ENCODE peak calls at places on chromosome 14, in seven cellular contexts. M, P, I, N, Y, A and Q are unnamed samples.

GRCh38 chr14:98984719-98985041 is 287.3 kb downstream of the BCL11B start:
- DNase-seq in N (no peak), I (no peak), P (no peak), A (peak; percentile 87), M (no peak), Y (no peak), Q (peak; percentile 93)

GRCh38 chr14:100800041-100800440 is 25.9 kb upstream of the MEG3 start:
- DNase-seq in N (no peak), I (no peak), Y (no peak), M (no peak), A (no peak), P (no peak), Q (no peak)

GRCh38 chr14:67526676-67527459 is 6.2 kb upstream of the PLEKHH1 start:
- DNase-seq in M (no peak), A (peak; percentile 40), Y (no peak), I (peak; percentile 53), P (peak; percentile 67), N (peak; percentile 54), Q (peak; percentile 42)

GRCh38 chr14:71049435-71050147 is 142.3 kb downstream of the PCNX1 start:
- DNase-seq in I (peak; percentile 72), P (no peak), N (peak; percentile 81), Y (no peak), A (no peak), M (peak; percentile 10), Q (no peak)

GRCh38 chr14:22922294-22922693 is 3.3 kb upstream of the RBM23 start:
- DNase-seq in N (no peak), M (no peak), P (no peak), A (no peak), Y (no peak), I (no peak), Q (no peak)

GRCh38 chr14:69234106-69234505 is 25.9 kb upstream of the GALNT16 start:
- DNase-seq in I (no peak), N (no peak), A (no peak), P (no peak), M (no peak), Y (no peak), Q (no peak)

GRCh38 chr14:99128185-99128584 is 143.8 kb downstream of the BCL11B start:
- DNase-seq in I (no peak), M (no peak), P (no peak), Y (no peak), A (no peak), N (no peak), Q (no peak)

GRCh38 chr14:27929823-27930347 is 836.7 kb upstream of the FOXG1 start:
- DNase-seq in M (no peak), I (no peak), P (no peak), N (no peak), Y (no peak), A (no peak), Q (no peak)

GRCh38 chr14:56172571-56172971 is 54.4 kb downstream of the PELI2 start:
- DNase-seq in Y (no peak), I (peak; percentile 85), A (no peak), N (peak; percentile 88), P (peak; percentile 71), M (no peak), Q (no peak)

GRCh38 chr14:65210118-65210826 is 108.0 kb upstream of the MAX start:
- DNase-seq in I (peak; percentile 33), N (peak; percentile 65), M (no peak), Y (no peak), A (no peak), P (no peak), Q (peak; percentile 28)

GRCh38 chr14:21142357-21142756 is 13.5 kb downstream of the OR5AU1 start:
- DNase-seq in A (no peak), N (no peak), M (no peak), P (no peak), I (no peak), Y (no peak), Q (no peak)

GRCh38 chr14:55133416-55133815 is 4.4 kb downstream of the LGALS3 start:
- DNase-seq in A (no peak), Y (no peak), I (peak; percentile 68), P (peak; percentile 61), N (peak; percentile 74), M (peak; percentile 40), Q (no peak)

GRCh38 chr14:37903561-37904191 is 304.0 kb upstream of the SSTR1 start:
- DNase-seq in I (peak; percentile 75), N (peak; percentile 71), A (peak; percentile 27), M (peak; percentile 29), Y (no peak), P (peak; percentile 47), Q (peak; percentile 43)

GRCh38 chr14:69700609-69701008 is 66.3 kb upstream of the SRSF5 start:
- DNase-seq in N (no peak), P (no peak), Y (no peak), A (no peak), I (no peak), M (no peak), Q (no peak)

GRCh38 chr14:67373347-67373746 is 13.2 kb downstream of the EIF2S1 start:
- DNase-seq in A (no peak), P (no peak), M (no peak), Y (no peak), N (no peak), I (no peak), Q (no peak)

GRCh38 chr14:102608064-102608446 is 15.6 kb downstream of the RCOR1 start:
- DNase-seq in M (no peak), Y (no peak), N (no peak), P (no peak), A (no peak), I (no peak), Q (no peak)

GRCh38 chr14:68124885-68125731 is 305.5 kb downstream of the RAD51B start:
- DNase-seq in Y (no peak), A (no peak), P (peak; percentile 67), M (peak; percentile 59), N (peak; percentile 66), I (no peak), Q (no peak)